ENCODE peak calls at places on chromosomes 16 and 17, in five cellular contexts. S, Y, G, K and A are unnamed samples.

GRCh38 chr17:82338858-82339633 is 5.5 kb upstream of the SECTM1 start:
- DNase-seq in G (no peak), S (no peak), K (peak), Y (no peak), A (no peak)

GRCh38 chr16:50950955-50951354 is 200.1 kb downstream of the SALL1 start:
- DNase-seq in S (no peak), Y (no peak), K (no peak), G (no peak), A (no peak)

GRCh38 chr17:72850410-72850809 is 242.1 kb downstream of the SLC39A11 start:
- DNase-seq in Y (no peak), S (no peak), K (peak), G (no peak), A (no peak)

GRCh38 chr17:58569216-58569615 is 54.8 kb upstream of the MTMR4 start:
- DNase-seq in K (no peak), S (no peak), Y (no peak), G (no peak), A (no peak)

GRCh38 chr17:1709403-1709891 is 730 bp downstream of the TLCD2 start:
- DNase-seq in Y (no peak), K (no peak), G (no peak), S (no peak), A (no peak)

GRCh38 chr17:35586569-35587073 is 501 bp upstream of the AP2B1 start:
- DNase-seq in S (no peak), G (no peak), Y (no peak), K (no peak), A (no peak)

GRCh38 chr17:81349397-81350319 is 45.6 kb upstream of the BAHCC1 start:
- DNase-seq in G (no peak), K (peak), S (no peak), Y (no peak), A (no peak)

GRCh38 chr17:36935681-36936454 is 1.4 kb upstream of the LHX1 start:
- DNase-seq in Y (no peak), G (no peak), K (no peak), S (no peak), A (no peak)

GRCh38 chr17:2731807-2732206 is 17.6 kb downstream of the CCDC92B start:
- DNase-seq in Y (no peak), S (no peak), G (no peak), K (no peak), A (no peak)

GRCh38 chr17:55458977-55459376 is 37.3 kb upstream of the MMD start:
- DNase-seq in Y (no peak), G (no peak), S (no peak), K (peak), A (no peak)

GRCh38 chr17:83056583-83057396 is 22.6 kb upstream of the METRNL start:
- DNase-seq in K (peak), S (no peak), G (no peak), Y (no peak), A (no peak)

GRCh38 chr17:12352127-12352526 is 313.6 kb upstream of the MYOCD start:
- DNase-seq in S (no peak), K (no peak), G (no peak), Y (no peak), A (no peak)

GRCh38 chr17:8016632-8017424 is 14.4 kb downstream of the GUCY2D start:
- DNase-seq in G (peak), Y (peak), S (peak), K (peak), A (no peak)

GRCh38 chr16:72247821-72248253 is 75.9 kb upstream of the PMFBP1 start:
- DNase-seq in S (no peak), K (peak), G (no peak), Y (no peak), A (no peak)

GRCh38 chr17:71866095-71866494 is 254.7 kb upstream of the SOX9 start:
- DNase-seq in S (no peak), G (no peak), K (no peak), Y (no peak), A (no peak)

GRCh38 chr17:79024901-79025737 is 1.1 kb downstream of the C1QTNF1 start:
- DNase-seq in Y (no peak), S (no peak), K (no peak), G (no peak), A (no peak)

GRCh38 chr17:48478224-48479013 is 48.4 kb upstream of the SKAP1 start:
- DNase-seq in Y (peak), G (no peak), S (no peak), K (no peak), A (no peak)

GRCh38 chr16:54193656-54194007 is 93.0 kb downstream of the IRX3 start:
- DNase-seq in K (peak), G (no peak), Y (peak), S (no peak), A (no peak)

GRCh38 chr17:41522301-41523224 is 3.9 kb upstream of the KRT15 start:
- DNase-seq in S (no peak), K (no peak), G (no peak), Y (no peak), A (no peak)

GRCh38 chr17:38426441-38426840 is 1.8 kb upstream of the ARHGAP23 start:
- DNase-seq in K (no peak), G (no peak), S (no peak), Y (no peak), A (no peak)

GRCh38 chr16:80526418-80527061 is 14.3 kb upstream of the DYNLRB2 start:
- DNase-seq in G (peak), Y (peak), K (peak), S (peak), A (peak)

GRCh38 chr16:12092347-12092882 is 115.9 kb downstream of the SNX29 start:
- DNase-seq in Y (no peak), G (no peak), S (no peak), K (peak), A (no peak)

GRCh38 chr16:68128577-68129305 is 43.6 kb downstream of the NFATC3 start:
- DNase-seq in S (no peak), Y (no peak), G (no peak), K (peak), A (no peak)

GRCh38 chr17:44941712-44942331 is 5.8 kb downstream of the KIF18B start:
- DNase-seq in G (no peak), Y (no peak), S (no peak), K (no peak), A (no peak)

GRCh38 chr16:56389554-56389953 is 35.8 kb downstream of the AMFR start:
- DNase-seq in K (peak), S (no peak), G (no peak), Y (no peak), A (no peak)

GRCh38 chr16:19169081-19169639 is 1.1 kb downstream of the SYT17 start:
- DNase-seq in Y (no peak), S (no peak), K (no peak), G (no peak), A (no peak)

GRCh38 chr16:7946142-7946541 is 613.5 kb downstream of the RBFOX1 start:
- DNase-seq in Y (no peak), G (no peak), K (no peak), S (no peak), A (no peak)

GRCh38 chr16:23842137-23842600 is 6.4 kb downstream of the PRKCB start:
- DNase-seq in Y (no peak), K (no peak), G (no peak), S (no peak), A (no peak)

GRCh38 chr17:46081018-46081320 is 81.9 kb downstream of the STH start:
- DNase-seq in Y (no peak), K (no peak), S (no peak), G (no peak), A (no peak)

GRCh38 chr17:44323359-44324091 is 1.1 kb downstream of the SLC25A39 start:
- DNase-seq in K (no peak), Y (no peak), G (no peak), S (no peak), A (no peak)

GRCh38 chr16:1117169-1117900 is 21.3 kb upstream of the C1QTNF8 start:
- DNase-seq in K (no peak), Y (no peak), S (no peak), G (no peak), A (no peak)

GRCh38 chr16:72182976-72183375 is 11.0 kb upstream of the PMFBP1 start:
- DNase-seq in Y (no peak), S (no peak), G (no peak), K (no peak), A (no peak)

GRCh38 chr17:76997981-76998531 is 129.9 kb downstream of the MGAT5B start:
- DNase-seq in S (peak), G (peak), K (no peak), Y (no peak), A (peak)

GRCh38 chr16:58511933-58512815 is 3.1 kb upstream of the SETD6 start:
- DNase-seq in K (peak), S (peak), Y (peak), G (peak), A (peak)

GRCh38 chr16:21159281-21159951 is 942 bp downstream of the LDAF1 start:
- DNase-seq in S (no peak), K (no peak), Y (peak), G (no peak), A (peak)

GRCh38 chr16:3087243-3087791 is 11.8 kb downstream of the ZSCAN10 start:
- DNase-seq in K (no peak), G (no peak), Y (peak), S (no peak), A (no peak)

GRCh38 chr17:2094891-2095535 is 40.1 kb downstream of the HIC1 start:
- DNase-seq in K (peak), S (no peak), Y (peak), G (no peak), A (no peak)